ENCODE peak calls at places on chromosomes 4 and X, in ten cellular contexts. A, R, L, U, Y, O, G, Z, P and T are unnamed samples.
A peak's percentile ranks its signal among the peaks of the same experiment; 100 is the strongest.

GRCh38 chr4:121484633-121485032 is 103.8 kb upstream of the QRFPR start:
- DNase-seq in A (peak; percentile 44), R (peak; percentile 2), L (no peak), U (no peak), Y (peak; percentile 21), O (no peak), G (peak; percentile 72), Z (peak; percentile 50), P (no peak), T (peak; percentile 66)

GRCh38 chr4:3437582-3437936 is 4.2 kb upstream of the HGFAC start:
- DNase-seq in A (peak; percentile 36), R (no peak), L (peak; percentile 74), U (no peak), Y (no peak), O (no peak), G (no peak), Z (no peak), P (no peak), T (no peak)

GRCh38 chr4:56530269-56531148 is 24.9 kb downstream of the ARL9 start:
- DNase-seq in A (peak; percentile 92), R (peak; percentile 73), L (peak; percentile 94), U (peak; percentile 68), Y (peak; percentile 61), O (peak; percentile 61), G (peak; percentile 77), Z (peak; percentile 55), P (peak; percentile 94), T (peak; percentile 64)

GRCh38 chr4:128338634-128339355 is 51.2 kb upstream of the PGRMC2 start:
- DNase-seq in A (no peak), R (no peak), L (no peak), U (no peak), Y (peak; percentile 67), O (no peak), G (peak; percentile 78), Z (peak; percentile 73), P (no peak), T (peak; percentile 91)

GRCh38 chrX:17547658-17548057 is 172.7 kb downstream of the NHS start:
- DNase-seq in A (peak; percentile 67), R (no peak), L (no peak), U (no peak), Y (peak; percentile 42), O (no peak), G (peak; percentile 90), Z (peak; percentile 99), P (peak; percentile 76), T (peak; percentile 91)

GRCh38 chrX:18883234-18883960 is 100.5 kb downstream of the PHKA2 start:
- DNase-seq in A (peak; percentile 80), R (no peak), L (no peak), U (no peak), Y (no peak), O (no peak), G (no peak), Z (no peak), P (no peak), T (no peak)

GRCh38 chr4:145097331-145097820 is 620 bp downstream of the ANAPC10 start:
- DNase-seq in A (no peak), R (no peak), L (no peak), U (no peak), Y (no peak), O (no peak), G (no peak), Z (no peak), P (no peak), T (no peak)

GRCh38 chr4:6194458-6195195 is 5.7 kb downstream of the JAKMIP1 start:
- DNase-seq in A (no peak), R (no peak), L (no peak), U (no peak), Y (no peak), O (no peak), G (no peak), Z (no peak), P (peak; percentile 25), T (no peak)

GRCh38 chr4:7424553-7425111 is 10.1 kb downstream of the PSAPL1 start:
- DNase-seq in A (peak; percentile 20), R (no peak), L (no peak), U (no peak), Y (no peak), O (no peak), G (no peak), Z (peak; percentile 9), P (peak; percentile 36), T (no peak)

GRCh38 chr4:75671802-75672421 is 1.3 kb downstream of the G3BP2 start:
- DNase-seq in A (no peak), R (no peak), L (no peak), U (no peak), Y (no peak), O (no peak), G (peak; percentile 5), Z (no peak), P (no peak), T (no peak)

GRCh38 chr4:160567634-160568033 is 1464.8 kb downstream of the RAPGEF2 start:
- DNase-seq in A (no peak), R (no peak), L (no peak), U (no peak), Y (no peak), O (no peak), G (no peak), Z (no peak), P (no peak), T (no peak)

GRCh38 chr4:3022112-3022511 is 52.2 kb downstream of the HTT-AS start:
- DNase-seq in A (no peak), R (no peak), L (no peak), U (no peak), Y (no peak), O (no peak), G (no peak), Z (peak; percentile 31), P (no peak), T (no peak)

GRCh38 chrX:13022926-13023325 is 21.5 kb downstream of the FAM9C start:
- DNase-seq in A (no peak), R (no peak), L (no peak), U (no peak), Y (no peak), O (no peak), G (no peak), Z (no peak), P (no peak), T (no peak)

GRCh38 chr4:55255171-55255570 is 90.9 kb upstream of the SRD5A3 start:
- DNase-seq in A (no peak), R (no peak), L (no peak), U (no peak), Y (no peak), O (no peak), G (peak; percentile 30), Z (no peak), P (no peak), T (peak; percentile 42)

GRCh38 chr4:98745372-98745771 is 87.0 kb upstream of the TSPAN5 start:
- DNase-seq in A (no peak), R (no peak), L (no peak), U (no peak), Y (no peak), O (no peak), G (peak; percentile 47), Z (peak; percentile 32), P (peak; percentile 51), T (peak; percentile 15)

GRCh38 chrX:139052461-139052860 is 340.9 kb upstream of the FGF13 start:
- DNase-seq in A (no peak), R (no peak), L (no peak), U (no peak), Y (no peak), O (no peak), G (no peak), Z (peak; percentile 62), P (no peak), T (no peak)

GRCh38 chrX:45196701-45197100 is 4.0 kb downstream of the DIPK2B start:
- DNase-seq in A (no peak), R (no peak), L (no peak), U (no peak), Y (no peak), O (no peak), G (peak; percentile 74), Z (no peak), P (no peak), T (peak; percentile 61)

GRCh38 chr4:104490770-104491395 is 3.8 kb downstream of the CXXC4 start:
- DNase-seq in A (peak; percentile 85), R (no peak), L (peak; percentile 91), U (no peak), Y (peak; percentile 62), O (peak; percentile 12), G (peak; percentile 54), Z (peak; percentile 19), P (peak; percentile 78), T (peak; percentile 17)

GRCh38 chr4:28388471-28388870 is 1527.8 kb downstream of the STIM2 start:
- DNase-seq in A (no peak), R (no peak), L (no peak), U (no peak), Y (no peak), O (no peak), G (peak; percentile 41), Z (peak; percentile 53), P (no peak), T (peak; percentile 5)

GRCh38 chrX:57565198-57565597 is 26.6 kb upstream of the ZXDB start:
- DNase-seq in A (no peak), R (no peak), L (no peak), U (no peak), Y (no peak), O (no peak), G (no peak), Z (no peak), P (no peak), T (no peak)

GRCh38 chr4:66489783-66490452 is 819.6 kb upstream of the EPHA5 start:
- DNase-seq in A (no peak), R (no peak), L (no peak), U (no peak), Y (no peak), O (no peak), G (peak; percentile 7), Z (peak; percentile 32), P (no peak), T (peak; percentile 65)

GRCh38 chr4:99529218-99529617 is 18.4 kb downstream of the C4orf17 start:
- DNase-seq in A (no peak), R (no peak), L (no peak), U (no peak), Y (no peak), O (no peak), G (peak; percentile 11), Z (no peak), P (no peak), T (no peak)

GRCh38 chr4:139823345-139823744 is 157.7 kb downstream of the MGST2 start:
- DNase-seq in A (no peak), R (no peak), L (no peak), U (no peak), Y (no peak), O (no peak), G (no peak), Z (no peak), P (no peak), T (no peak)